ENCODE peak calls at places on chromosome 7, in six cellular contexts. One of them, this sample, is unnamed.

GRCh38 chr7:98202367-98203195 is 8.7 kb upstream of the BHLHA15 start:
- DNase-seq in natural killer cell treated with Interleukin-12 subunit alpha and Interleukin-12 subunit beta and Interleukin-15 and Interleukin-18, amount 100 ng/mL, for 72 hours: no peak
- DNase-seq in activated naive CD8-positive, alpha-beta T cell treated with anti-CD3 and anti-CD28 coated beads, Interleukin-2, amount 50 U/mL, for 24 hours: peak
- DNase-seq in NCI-H1105: no peak
- DNase-seq in HepG2: no peak
- DNase-seq in epithelial cell of esophagus: peak
- DNase-seq in this sample: no peak

GRCh38 chr7:131995324-131995723 is 438.9 kb upstream of the PODXL start:
- DNase-seq in HepG2: no peak
- DNase-seq in epithelial cell of esophagus: no peak
- DNase-seq in activated naive CD8-positive, alpha-beta T cell treated with anti-CD3 and anti-CD28 coated beads, Interleukin-2, amount 50 U/mL, for 24 hours: no peak
- DNase-seq in NCI-H1105: no peak
- DNase-seq in natural killer cell treated with Interleukin-12 subunit alpha and Interleukin-12 subunit beta and Interleukin-15 and Interleukin-18, amount 100 ng/mL, for 72 hours: no peak
- DNase-seq in this sample: no peak

GRCh38 chr7:121097577-121097976 is 109.1 kb downstream of the CPED1 start:
- DNase-seq in activated naive CD8-positive, alpha-beta T cell treated with anti-CD3 and anti-CD28 coated beads, Interleukin-2, amount 50 U/mL, for 24 hours: no peak
- DNase-seq in HepG2: no peak
- DNase-seq in epithelial cell of esophagus: no peak
- DNase-seq in NCI-H1105: no peak
- DNase-seq in natural killer cell treated with Interleukin-12 subunit alpha and Interleukin-12 subunit beta and Interleukin-15 and Interleukin-18, amount 100 ng/mL, for 72 hours: no peak
- DNase-seq in this sample: no peak

GRCh38 chr7:1533255-1533568 is 2.7 kb downstream of the MAFK start:
- DNase-seq in epithelial cell of esophagus: no peak
- DNase-seq in activated naive CD8-positive, alpha-beta T cell treated with anti-CD3 and anti-CD28 coated beads, Interleukin-2, amount 50 U/mL, for 24 hours: no peak
- DNase-seq in natural killer cell treated with Interleukin-12 subunit alpha and Interleukin-12 subunit beta and Interleukin-15 and Interleukin-18, amount 100 ng/mL, for 72 hours: no peak
- DNase-seq in HepG2: no peak
- DNase-seq in NCI-H1105: no peak
- DNase-seq in this sample: no peak

GRCh38 chr7:18828333-18829100 is 288.9 kb downstream of the TWIST1 start:
- DNase-seq in NCI-H1105: no peak
- DNase-seq in activated naive CD8-positive, alpha-beta T cell treated with anti-CD3 and anti-CD28 coated beads, Interleukin-2, amount 50 U/mL, for 24 hours: no peak
- DNase-seq in epithelial cell of esophagus: no peak
- DNase-seq in HepG2: no peak
- DNase-seq in natural killer cell treated with Interleukin-12 subunit alpha and Interleukin-12 subunit beta and Interleukin-15 and Interleukin-18, amount 100 ng/mL, for 72 hours: no peak
- DNase-seq in this sample: no peak

GRCh38 chr7:67105382-67105781 is 108.7 kb downstream of the TYW1 start:
- DNase-seq in activated naive CD8-positive, alpha-beta T cell treated with anti-CD3 and anti-CD28 coated beads, Interleukin-2, amount 50 U/mL, for 24 hours: no peak
- DNase-seq in NCI-H1105: no peak
- DNase-seq in epithelial cell of esophagus: no peak
- DNase-seq in natural killer cell treated with Interleukin-12 subunit alpha and Interleukin-12 subunit beta and Interleukin-15 and Interleukin-18, amount 100 ng/mL, for 72 hours: no peak
- DNase-seq in HepG2: no peak
- DNase-seq in this sample: no peak

GRCh38 chr7:15720849-15721471 is 34.5 kb upstream of the MEOX2 start:
- DNase-seq in natural killer cell treated with Interleukin-12 subunit alpha and Interleukin-12 subunit beta and Interleukin-15 and Interleukin-18, amount 100 ng/mL, for 72 hours: no peak
- DNase-seq in activated naive CD8-positive, alpha-beta T cell treated with anti-CD3 and anti-CD28 coated beads, Interleukin-2, amount 50 U/mL, for 24 hours: peak
- DNase-seq in NCI-H1105: peak
- DNase-seq in epithelial cell of esophagus: peak
- DNase-seq in HepG2: peak
- DNase-seq in this sample: peak

GRCh38 chr7:70693690-70694356 is 438.1 kb upstream of the GALNT17 start:
- DNase-seq in NCI-H1105: peak
- DNase-seq in HepG2: no peak
- DNase-seq in activated naive CD8-positive, alpha-beta T cell treated with anti-CD3 and anti-CD28 coated beads, Interleukin-2, amount 50 U/mL, for 24 hours: peak
- DNase-seq in epithelial cell of esophagus: peak
- DNase-seq in natural killer cell treated with Interleukin-12 subunit alpha and Interleukin-12 subunit beta and Interleukin-15 and Interleukin-18, amount 100 ng/mL, for 72 hours: peak
- DNase-seq in this sample: peak

GRCh38 chr7:71871446-71871845 is 540.7 kb downstream of the CALN1 start:
- DNase-seq in NCI-H1105: no peak
- DNase-seq in HepG2: no peak
- DNase-seq in activated naive CD8-positive, alpha-beta T cell treated with anti-CD3 and anti-CD28 coated beads, Interleukin-2, amount 50 U/mL, for 24 hours: no peak
- DNase-seq in epithelial cell of esophagus: no peak
- DNase-seq in natural killer cell treated with Interleukin-12 subunit alpha and Interleukin-12 subunit beta and Interleukin-15 and Interleukin-18, amount 100 ng/mL, for 72 hours: no peak
- DNase-seq in this sample: no peak

GRCh38 chr7:48289661-48290060 is 118.4 kb downstream of the ABCA13 start:
- DNase-seq in HepG2: no peak
- DNase-seq in NCI-H1105: no peak
- DNase-seq in activated naive CD8-positive, alpha-beta T cell treated with anti-CD3 and anti-CD28 coated beads, Interleukin-2, amount 50 U/mL, for 24 hours: no peak
- DNase-seq in epithelial cell of esophagus: no peak
- DNase-seq in natural killer cell treated with Interleukin-12 subunit alpha and Interleukin-12 subunit beta and Interleukin-15 and Interleukin-18, amount 100 ng/mL, for 72 hours: no peak
- DNase-seq in this sample: no peak

GRCh38 chr7:127396184-127396583 is 3.7 kb upstream of the ZNF800 start:
- DNase-seq in activated naive CD8-positive, alpha-beta T cell treated with anti-CD3 and anti-CD28 coated beads, Interleukin-2, amount 50 U/mL, for 24 hours: peak
- DNase-seq in NCI-H1105: no peak
- DNase-seq in HepG2: no peak
- DNase-seq in epithelial cell of esophagus: peak
- DNase-seq in natural killer cell treated with Interleukin-12 subunit alpha and Interleukin-12 subunit beta and Interleukin-15 and Interleukin-18, amount 100 ng/mL, for 72 hours: no peak
- DNase-seq in this sample: no peak

GRCh38 chr7:19143930-19144574 is 1.2 kb downstream of the FERD3L start:
- DNase-seq in HepG2: no peak
- DNase-seq in natural killer cell treated with Interleukin-12 subunit alpha and Interleukin-12 subunit beta and Interleukin-15 and Interleukin-18, amount 100 ng/mL, for 72 hours: no peak
- DNase-seq in activated naive CD8-positive, alpha-beta T cell treated with anti-CD3 and anti-CD28 coated beads, Interleukin-2, amount 50 U/mL, for 24 hours: no peak
- DNase-seq in epithelial cell of esophagus: no peak
- DNase-seq in NCI-H1105: no peak
- DNase-seq in this sample: peak

GRCh38 chr7:144818516-144818915 is 17.3 kb downstream of the TPK1 start:
- DNase-seq in activated naive CD8-positive, alpha-beta T cell treated with anti-CD3 and anti-CD28 coated beads, Interleukin-2, amount 50 U/mL, for 24 hours: peak
- DNase-seq in NCI-H1105: no peak
- DNase-seq in natural killer cell treated with Interleukin-12 subunit alpha and Interleukin-12 subunit beta and Interleukin-15 and Interleukin-18, amount 100 ng/mL, for 72 hours: no peak
- DNase-seq in HepG2: no peak
- DNase-seq in epithelial cell of esophagus: peak
- DNase-seq in this sample: no peak

GRCh38 chr7:56174346-56175085 is 58.3 kb upstream of the NUPR2 start:
- DNase-seq in natural killer cell treated with Interleukin-12 subunit alpha and Interleukin-12 subunit beta and Interleukin-15 and Interleukin-18, amount 100 ng/mL, for 72 hours: no peak
- DNase-seq in activated naive CD8-positive, alpha-beta T cell treated with anti-CD3 and anti-CD28 coated beads, Interleukin-2, amount 50 U/mL, for 24 hours: no peak
- DNase-seq in epithelial cell of esophagus: no peak
- DNase-seq in NCI-H1105: no peak
- DNase-seq in HepG2: no peak
- DNase-seq in this sample: no peak

GRCh38 chr7:36227223-36227622 is 74.2 kb downstream of the EEPD1 start:
- DNase-seq in HepG2: no peak
- DNase-seq in NCI-H1105: no peak
- DNase-seq in epithelial cell of esophagus: no peak
- DNase-seq in activated naive CD8-positive, alpha-beta T cell treated with anti-CD3 and anti-CD28 coated beads, Interleukin-2, amount 50 U/mL, for 24 hours: no peak
- DNase-seq in natural killer cell treated with Interleukin-12 subunit alpha and Interleukin-12 subunit beta and Interleukin-15 and Interleukin-18, amount 100 ng/mL, for 72 hours: no peak
- DNase-seq in this sample: no peak

GRCh38 chr7:140078392-140078791 is 15.6 kb upstream of the PARP12 start:
- DNase-seq in NCI-H1105: no peak
- DNase-seq in epithelial cell of esophagus: no peak
- DNase-seq in natural killer cell treated with Interleukin-12 subunit alpha and Interleukin-12 subunit beta and Interleukin-15 and Interleukin-18, amount 100 ng/mL, for 72 hours: no peak
- DNase-seq in activated naive CD8-positive, alpha-beta T cell treated with anti-CD3 and anti-CD28 coated beads, Interleukin-2, amount 50 U/mL, for 24 hours: no peak
- DNase-seq in HepG2: no peak
- DNase-seq in this sample: no peak

GRCh38 chr7:3710531-3710930 is 409.5 kb downstream of the SDK1 start:
- DNase-seq in natural killer cell treated with Interleukin-12 subunit alpha and Interleukin-12 subunit beta and Interleukin-15 and Interleukin-18, amount 100 ng/mL, for 72 hours: no peak
- DNase-seq in NCI-H1105: no peak
- DNase-seq in activated naive CD8-positive, alpha-beta T cell treated with anti-CD3 and anti-CD28 coated beads, Interleukin-2, amount 50 U/mL, for 24 hours: no peak
- DNase-seq in epithelial cell of esophagus: no peak
- DNase-seq in HepG2: no peak
- DNase-seq in this sample: no peak

GRCh38 chr7:64999165-65000004 is 7.1 kb downstream of the ERV3-1 start:
- DNase-seq in NCI-H1105: no peak
- DNase-seq in HepG2: peak
- DNase-seq in epithelial cell of esophagus: peak
- DNase-seq in natural killer cell treated with Interleukin-12 subunit alpha and Interleukin-12 subunit beta and Interleukin-15 and Interleukin-18, amount 100 ng/mL, for 72 hours: no peak
- DNase-seq in activated naive CD8-positive, alpha-beta T cell treated with anti-CD3 and anti-CD28 coated beads, Interleukin-2, amount 50 U/mL, for 24 hours: no peak
- DNase-seq in this sample: peak

GRCh38 chr7:7970620-7971307 is 2.2 kb downstream of the GLCCI1 start:
- DNase-seq in epithelial cell of esophagus: no peak
- DNase-seq in natural killer cell treated with Interleukin-12 subunit alpha and Interleukin-12 subunit beta and Interleukin-15 and Interleukin-18, amount 100 ng/mL, for 72 hours: no peak
- DNase-seq in HepG2: no peak
- DNase-seq in NCI-H1105: peak
- DNase-seq in activated naive CD8-positive, alpha-beta T cell treated with anti-CD3 and anti-CD28 coated beads, Interleukin-2, amount 50 U/mL, for 24 hours: no peak
- DNase-seq in this sample: no peak

GRCh38 chr7:81430150-81430549 is 339.7 kb downstream of the HGF start:
- DNase-seq in natural killer cell treated with Interleukin-12 subunit alpha and Interleukin-12 subunit beta and Interleukin-15 and Interleukin-18, amount 100 ng/mL, for 72 hours: no peak
- DNase-seq in epithelial cell of esophagus: peak
- DNase-seq in HepG2: no peak
- DNase-seq in activated naive CD8-positive, alpha-beta T cell treated with anti-CD3 and anti-CD28 coated beads, Interleukin-2, amount 50 U/mL, for 24 hours: no peak
- DNase-seq in NCI-H1105: no peak
- DNase-seq in this sample: no peak

GRCh38 chr7:26449175-26450165 is 157.8 kb downstream of the SNX10 start:
- DNase-seq in NCI-H1105: no peak
- DNase-seq in HepG2: no peak
- DNase-seq in activated naive CD8-positive, alpha-beta T cell treated with anti-CD3 and anti-CD28 coated beads, Interleukin-2, amount 50 U/mL, for 24 hours: no peak
- DNase-seq in natural killer cell treated with Interleukin-12 subunit alpha and Interleukin-12 subunit beta and Interleukin-15 and Interleukin-18, amount 100 ng/mL, for 72 hours: no peak
- DNase-seq in epithelial cell of esophagus: peak
- DNase-seq in this sample: no peak

GRCh38 chr7:150378115-150378852 is 846 bp upstream of the ZNF775 start:
- DNase-seq in natural killer cell treated with Interleukin-12 subunit alpha and Interleukin-12 subunit beta and Interleukin-15 and Interleukin-18, amount 100 ng/mL, for 72 hours: peak
- DNase-seq in epithelial cell of esophagus: peak
- DNase-seq in activated naive CD8-positive, alpha-beta T cell treated with anti-CD3 and anti-CD28 coated beads, Interleukin-2, amount 50 U/mL, for 24 hours: peak
- DNase-seq in NCI-H1105: peak
- DNase-seq in HepG2: peak
- DNase-seq in this sample: peak

GRCh38 chr7:117862378-117862777 is 10.9 kb downstream of the CTTNBP2 start:
- DNase-seq in HepG2: peak
- DNase-seq in NCI-H1105: no peak
- DNase-seq in natural killer cell treated with Interleukin-12 subunit alpha and Interleukin-12 subunit beta and Interleukin-15 and Interleukin-18, amount 100 ng/mL, for 72 hours: no peak
- DNase-seq in epithelial cell of esophagus: no peak
- DNase-seq in activated naive CD8-positive, alpha-beta T cell treated with anti-CD3 and anti-CD28 coated beads, Interleukin-2, amount 50 U/mL, for 24 hours: no peak
- DNase-seq in this sample: no peak

GRCh38 chr7:112449353-112449752 is 907 bp upstream of the IFRD1 start:
- DNase-seq in NCI-H1105: no peak
- DNase-seq in HepG2: peak
- DNase-seq in epithelial cell of esophagus: peak
- DNase-seq in natural killer cell treated with Interleukin-12 subunit alpha and Interleukin-12 subunit beta and Interleukin-15 and Interleukin-18, amount 100 ng/mL, for 72 hours: no peak
- DNase-seq in activated naive CD8-positive, alpha-beta T cell treated with anti-CD3 and anti-CD28 coated beads, Interleukin-2, amount 50 U/mL, for 24 hours: peak
- DNase-seq in this sample: no peak

GRCh38 chr7:70042533-70042932 is 444.3 kb downstream of the AUTS2 start:
- DNase-seq in activated naive CD8-positive, alpha-beta T cell treated with anti-CD3 and anti-CD28 coated beads, Interleukin-2, amount 50 U/mL, for 24 hours: no peak
- DNase-seq in natural killer cell treated with Interleukin-12 subunit alpha and Interleukin-12 subunit beta and Interleukin-15 and Interleukin-18, amount 100 ng/mL, for 72 hours: no peak
- DNase-seq in epithelial cell of esophagus: peak
- DNase-seq in HepG2: no peak
- DNase-seq in NCI-H1105: no peak
- DNase-seq in this sample: no peak

GRCh38 chr7:98051118-98051744 is 55.4 kb upstream of the LMTK2 start:
- DNase-seq in natural killer cell treated with Interleukin-12 subunit alpha and Interleukin-12 subunit beta and Interleukin-15 and Interleukin-18, amount 100 ng/mL, for 72 hours: peak
- DNase-seq in epithelial cell of esophagus: peak
- DNase-seq in activated naive CD8-positive, alpha-beta T cell treated with anti-CD3 and anti-CD28 coated beads, Interleukin-2, amount 50 U/mL, for 24 hours: peak
- DNase-seq in NCI-H1105: no peak
- DNase-seq in HepG2: peak
- DNase-seq in this sample: peak

GRCh38 chr7:98968621-98969020 is 90.3 kb downstream of the TRRAP start:
- DNase-seq in HepG2: no peak
- DNase-seq in epithelial cell of esophagus: no peak
- DNase-seq in NCI-H1105: no peak
- DNase-seq in activated naive CD8-positive, alpha-beta T cell treated with anti-CD3 and anti-CD28 coated beads, Interleukin-2, amount 50 U/mL, for 24 hours: no peak
- DNase-seq in natural killer cell treated with Interleukin-12 subunit alpha and Interleukin-12 subunit beta and Interleukin-15 and Interleukin-18, amount 100 ng/mL, for 72 hours: no peak
- DNase-seq in this sample: no peak

GRCh38 chr7:10677668-10678232 is 295.9 kb upstream of the PHF14 start:
- DNase-seq in epithelial cell of esophagus: no peak
- DNase-seq in natural killer cell treated with Interleukin-12 subunit alpha and Interleukin-12 subunit beta and Interleukin-15 and Interleukin-18, amount 100 ng/mL, for 72 hours: no peak
- DNase-seq in activated naive CD8-positive, alpha-beta T cell treated with anti-CD3 and anti-CD28 coated beads, Interleukin-2, amount 50 U/mL, for 24 hours: no peak
- DNase-seq in HepG2: no peak
- DNase-seq in NCI-H1105: no peak
- DNase-seq in this sample: no peak